ENCODE peak calls at places on chromosomes 4 and X, in five cellular contexts. One of them, this sample, is unnamed. For H3K36me3, the result is how much of the 10 kb centered on the place peaks cover.

GRCh38 chr4:32400870-32401269 is 1680.7 kb downstream of the PCDH7 start:
- DNase-seq in HCT116: no peak
- DNase-seq in transverse colon: no peak
- DNase-seq in right lobe of liver: no peak
- DNase-seq in body of pancreas: no peak
- DNase-seq in this sample: no peak

GRCh38 chrX:102846544-102847236 is 90.4 kb upstream of the RAB40AL start:
- DNase-seq in transverse colon: no peak
- DNase-seq in right lobe of liver: no peak
- DNase-seq in body of pancreas: no peak
- DNase-seq in HCT116: no peak
- DNase-seq in this sample: no peak

GRCh38 chrX:4754878-4755604 is 1041.6 kb upstream of the PRKX start:
- DNase-seq in transverse colon: no peak
- DNase-seq in right lobe of liver: no peak
- DNase-seq in HCT116: no peak
- DNase-seq in body of pancreas: no peak
- DNase-seq in this sample: no peak

GRCh38 chr4:18935956-18936355 is 914.4 kb upstream of the LCORL start:
- DNase-seq in right lobe of liver: no peak
- DNase-seq in body of pancreas: no peak
- DNase-seq in transverse colon: no peak
- DNase-seq in HCT116: no peak
- DNase-seq in this sample: no peak

GRCh38 chr4:142440093-142440492 is 406.0 kb downstream of the INPP4B start:
- DNase-seq in body of pancreas: no peak
- DNase-seq in transverse colon: no peak
- DNase-seq in right lobe of liver: no peak
- DNase-seq in HCT116: no peak
- DNase-seq in this sample: no peak

GRCh38 chr4:92334716-92335350 is 31.1 kb downstream of the GRID2 start:
- DNase-seq in HCT116: no peak
- DNase-seq in body of pancreas: peak
- DNase-seq in right lobe of liver: no peak
- DNase-seq in transverse colon: no peak
- DNase-seq in this sample: no peak

GRCh38 chrX:108285361-108285760 is 152.9 kb downstream of the COL4A6 start:
- DNase-seq in transverse colon: no peak
- DNase-seq in right lobe of liver: no peak
- DNase-seq in body of pancreas: no peak
- DNase-seq in HCT116: no peak
- DNase-seq in this sample: no peak

GRCh38 chrX:120664081-120664480 is 34.2 kb upstream of the C1GALT1C1 start:
- DNase-seq in HCT116: peak
- DNase-seq in transverse colon: no peak
- DNase-seq in body of pancreas: no peak
- DNase-seq in right lobe of liver: no peak
- DNase-seq in this sample: no peak

GRCh38 chr4:3630136-3630933 is 98.1 kb upstream of the LRPAP1 start:
- DNase-seq in body of pancreas: no peak
- DNase-seq in transverse colon: peak
- DNase-seq in HCT116: no peak
- DNase-seq in right lobe of liver: no peak
- DNase-seq in this sample: no peak

GRCh38 chr4:53633608-53634007 is 42.3 kb upstream of the LNX1 start:
- DNase-seq in HCT116: no peak
- DNase-seq in right lobe of liver: no peak
- DNase-seq in transverse colon: no peak
- DNase-seq in body of pancreas: no peak
- DNase-seq in this sample: peak

GRCh38 chrX:108614616-108615015 is 121.7 kb downstream of the IRS4 start:
- DNase-seq in right lobe of liver: no peak
- DNase-seq in body of pancreas: no peak
- DNase-seq in HCT116: no peak
- DNase-seq in transverse colon: no peak
- DNase-seq in this sample: no peak

GRCh38 chrX:56802921-56803848 is 74.1 kb downstream of the NBDY start:
- DNase-seq in body of pancreas: no peak
- DNase-seq in HCT116: no peak
- DNase-seq in right lobe of liver: peak
- DNase-seq in transverse colon: peak
- DNase-seq in this sample: peak

GRCh38 chr4:53537606-53538005 is 53.7 kb downstream of the LNX1 start:
- DNase-seq in body of pancreas: no peak
- DNase-seq in transverse colon: peak
- DNase-seq in right lobe of liver: no peak
- DNase-seq in HCT116: no peak
- DNase-seq in this sample: no peak

GRCh38 chr4:122747883-122748282 is 15.4 kb downstream of the BBS12 start:
- DNase-seq in body of pancreas: no peak
- DNase-seq in right lobe of liver: no peak
- DNase-seq in transverse colon: no peak
- DNase-seq in HCT116: no peak
- DNase-seq in this sample: no peak

GRCh38 chrX:119618439-119618838 is 12.2 kb upstream of the NKRF start:
- DNase-seq in body of pancreas: no peak
- DNase-seq in HCT116: no peak
- DNase-seq in transverse colon: peak
- DNase-seq in right lobe of liver: no peak
- DNase-seq in this sample: no peak

GRCh38 chr4:123232439-123232838 is 164.2 kb upstream of the SPRY1 start:
- DNase-seq in right lobe of liver: no peak
- DNase-seq in transverse colon: no peak
- DNase-seq in HCT116: no peak
- DNase-seq in body of pancreas: no peak
- DNase-seq in this sample: no peak

GRCh38 chr4:56183344-56183959 is 203.8 kb downstream of the AASDH start:
- DNase-seq in transverse colon: no peak
- DNase-seq in HCT116: no peak
- DNase-seq in right lobe of liver: no peak
- DNase-seq in body of pancreas: no peak
- DNase-seq in this sample: no peak

GRCh38 chr4:51842167-51842553 is 793 bp upstream of the DCUN1D4 start:
- DNase-seq in right lobe of liver: no peak
- DNase-seq in body of pancreas: peak
- DNase-seq in transverse colon: no peak
- DNase-seq in HCT116: no peak
- DNase-seq in this sample: peak

GRCh38 chrX:136616987-136617685 is 30.8 kb upstream of the CD40LG start:
- DNase-seq in body of pancreas: no peak
- DNase-seq in transverse colon: no peak
- DNase-seq in right lobe of liver: no peak
- DNase-seq in HCT116: no peak
- DNase-seq in this sample: no peak

GRCh38 chrX:41518841-41519220 is 71.7 kb downstream of the NYX start:
- DNase-seq in transverse colon: no peak
- DNase-seq in right lobe of liver: no peak
- DNase-seq in body of pancreas: no peak
- DNase-seq in HCT116: no peak
- DNase-seq in this sample: no peak

GRCh38 chrX:153688900-153689590 is 1.3 kb downstream of the SLC6A8 start:
- DNase-seq in transverse colon: no peak
- DNase-seq in HCT116: no peak
- DNase-seq in body of pancreas: peak
- DNase-seq in right lobe of liver: no peak
- DNase-seq in this sample: no peak

GRCh38 chr4:101647710-101648034 is 142.9 kb upstream of the BANK1 start:
- DNase-seq in body of pancreas: no peak
- DNase-seq in HCT116: no peak
- DNase-seq in right lobe of liver: no peak
- DNase-seq in transverse colon: no peak
- DNase-seq in this sample: no peak

GRCh38 chr4:98662619-98663225 is 4.3 kb upstream of the TSPAN5 start:
- DNase-seq in right lobe of liver: no peak
- DNase-seq in HCT116: no peak
- DNase-seq in body of pancreas: no peak
- DNase-seq in transverse colon: no peak
- DNase-seq in this sample: no peak

GRCh38 chrX:20545538-20545937 is 278.8 kb upstream of the RPS6KA3 start:
- DNase-seq in body of pancreas: no peak
- DNase-seq in HCT116: no peak
- DNase-seq in right lobe of liver: no peak
- DNase-seq in transverse colon: no peak
- DNase-seq in this sample: no peak

GRCh38 chr4:83054928-83055327 is 19.9 kb downstream of the COPS4 start:
- DNase-seq in transverse colon: no peak
- DNase-seq in HCT116: peak
- DNase-seq in body of pancreas: no peak
- DNase-seq in right lobe of liver: no peak
- DNase-seq in this sample: no peak

GRCh38 chr4:153465583-153465921 is 608 bp upstream of the TMEM131L start:
- DNase-seq in transverse colon: peak
- DNase-seq in body of pancreas: peak
- DNase-seq in right lobe of liver: peak
- DNase-seq in HCT116: peak
- DNase-seq in this sample: peak

GRCh38 chr4:101357751-101358150 is 10.4 kb upstream of the PPP3CA start:
- DNase-seq in HCT116: no peak
- DNase-seq in transverse colon: no peak
- DNase-seq in body of pancreas: no peak
- DNase-seq in right lobe of liver: no peak
- DNase-seq in this sample: no peak

GRCh38 chr4:139814285-139815015 is 148.8 kb downstream of the MGST2 start:
- DNase-seq in HCT116: no peak
- DNase-seq in right lobe of liver: peak
- DNase-seq in transverse colon: no peak
- DNase-seq in body of pancreas: no peak
- DNase-seq in this sample: peak

GRCh38 chr4:145623831-145624230 is 4.6 kb downstream of the MMAA start:
- DNase-seq in right lobe of liver: no peak
- DNase-seq in transverse colon: no peak
- DNase-seq in body of pancreas: no peak
- DNase-seq in HCT116: no peak
- DNase-seq in this sample: no peak

GRCh38 chrX:84199688-84200087 is 11.7 kb upstream of the RPS6KA6 start:
- DNase-seq in body of pancreas: no peak
- DNase-seq in transverse colon: no peak
- DNase-seq in right lobe of liver: no peak
- DNase-seq in HCT116: no peak
- DNase-seq in this sample: no peak

GRCh38 chr4:10006604-10007435 is 14.5 kb downstream of the SLC2A9 start:
- DNase-seq in body of pancreas: peak
- DNase-seq in HCT116: peak
- DNase-seq in transverse colon: peak
- DNase-seq in right lobe of liver: peak
- DNase-seq in this sample: no peak

DNA sequence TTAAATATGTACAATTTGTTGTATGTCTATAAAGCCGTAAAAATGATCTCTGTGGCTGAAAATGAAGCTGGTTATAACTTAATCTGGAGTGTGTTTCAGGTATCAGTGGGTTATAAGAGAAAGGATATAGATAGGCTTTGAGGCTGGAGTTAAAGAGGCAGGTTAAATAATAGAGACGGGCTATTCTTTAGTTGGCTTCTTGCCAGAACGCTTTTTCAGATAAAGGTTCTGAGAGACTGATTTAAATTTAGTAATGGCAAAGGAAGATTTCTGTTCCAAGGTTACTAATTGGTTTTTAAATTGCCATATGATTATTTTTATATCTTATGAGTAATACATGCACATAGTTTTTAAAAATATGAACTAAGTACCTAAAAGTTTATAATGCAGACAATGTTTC is 117.4 kb downstream of the AWAT2 start:
- DNase-seq in body of pancreas: no peak
- DNase-seq in transverse colon: no peak
- DNase-seq in right lobe of liver: no peak
- DNase-seq in HCT116: no peak
- DNase-seq in this sample: no peak
- TF ChIP-seq POLR2A in body of pancreas: no peak
- TF ChIP-seq POLR2A in transverse colon: no peak
- TF ChIP-seq POLR2A in right lobe of liver: no peak
- TF ChIP-seq POLR2A in HCT116: no peak
- TF ChIP-seq POLR2A in this sample: no peak

GRCh38 chr4:6200922-6201362 is 593 bp upstream of the JAKMIP1 start:
- DNase-seq in body of pancreas: no peak
- DNase-seq in transverse colon: no peak
- DNase-seq in HCT116: no peak
- DNase-seq in right lobe of liver: no peak
- DNase-seq in this sample: no peak
- H3K4me3 ChIP-seq in body of pancreas: no peak
- H3K4me3 ChIP-seq in transverse colon: peak
- H3K4me3 ChIP-seq in HCT116: no peak
- H3K4me3 ChIP-seq in right lobe of liver: peak
- H3K4me3 ChIP-seq in this sample: peak

GRCh38 chr4:87117051-87117729 is 103.2 kb downstream of the KLHL8 start:
- DNase-seq in right lobe of liver: no peak
- DNase-seq in body of pancreas: no peak
- DNase-seq in HCT116: no peak
- DNase-seq in transverse colon: no peak
- DNase-seq in this sample: no peak

GRCh38 chr4:87117730-87118075 is 102.7 kb downstream of the KLHL8 start:
- DNase-seq in transverse colon: no peak
- DNase-seq in body of pancreas: no peak
- DNase-seq in right lobe of liver: no peak
- DNase-seq in HCT116: no peak
- DNase-seq in this sample: no peak

GRCh38 chr4:87112063-87112462 is 108.4 kb downstream of the KLHL8 start:
- DNase-seq in body of pancreas: no peak
- DNase-seq in right lobe of liver: no peak
- DNase-seq in HCT116: no peak
- DNase-seq in transverse colon: no peak
- DNase-seq in this sample: no peak

GRCh38 chr4:87116230-87116629 is 104.2 kb downstream of the KLHL8 start:
- DNase-seq in HCT116: no peak
- DNase-seq in right lobe of liver: no peak
- DNase-seq in transverse colon: no peak
- DNase-seq in body of pancreas: no peak
- DNase-seq in this sample: no peak

GRCh38 chr4:87114245-87115062 is 106.0 kb downstream of the KLHL8 start:
- DNase-seq in right lobe of liver: no peak
- DNase-seq in transverse colon: no peak
- DNase-seq in body of pancreas: no peak
- DNase-seq in HCT116: no peak
- DNase-seq in this sample: no peak
- H3K36me3 ChIP-seq in right lobe of liver: under half
- H3K36me3 ChIP-seq in transverse colon: under half
- H3K36me3 ChIP-seq in body of pancreas: under half
- H3K36me3 ChIP-seq in HCT116: under half
- H3K36me3 ChIP-seq in this sample: under half

GRCh38 chr4:71188951-71189350 is 149.9 kb upstream of the SLC4A4 start:
- DNase-seq in right lobe of liver: no peak
- DNase-seq in HCT116: no peak
- DNase-seq in transverse colon: no peak
- DNase-seq in body of pancreas: no peak
- DNase-seq in this sample: no peak

GRCh38 chr4:71187399-71188196 is 151.2 kb upstream of the SLC4A4 start:
- DNase-seq in HCT116: no peak
- DNase-seq in right lobe of liver: peak
- DNase-seq in transverse colon: peak
- DNase-seq in body of pancreas: peak
- DNase-seq in this sample: no peak

GRCh38 chr4:71188197-71188625 is 150.6 kb upstream of the SLC4A4 start:
- DNase-seq in right lobe of liver: no peak
- DNase-seq in transverse colon: no peak
- DNase-seq in body of pancreas: no peak
- DNase-seq in HCT116: no peak
- DNase-seq in this sample: no peak

GRCh38 chr4:71186257-71186565 is 152.6 kb upstream of the SLC4A4 start:
- DNase-seq in right lobe of liver: no peak
- DNase-seq in HCT116: no peak
- DNase-seq in body of pancreas: no peak
- DNase-seq in transverse colon: no peak
- DNase-seq in this sample: no peak

GRCh38 chr4:71186566-71187398 is 152.0 kb upstream of the SLC4A4 start:
- DNase-seq in right lobe of liver: peak
- DNase-seq in HCT116: no peak
- DNase-seq in transverse colon: peak
- DNase-seq in body of pancreas: peak
- DNase-seq in this sample: peak
- TF ChIP-seq POLR2A in right lobe of liver: peak
- TF ChIP-seq POLR2A in HCT116: no peak
- TF ChIP-seq POLR2A in transverse colon: peak
- TF ChIP-seq POLR2A in body of pancreas: peak
- TF ChIP-seq POLR2A in this sample: peak

This sample was measured in uterus.